ENCODE peak calls at places on chromosomes 7 and 10, in four cellular contexts. D, F, R and U are unnamed samples. For H3K79me2, the result is how much of the 10 kb centered on the place peaks cover.

GRCh38 chr7:100897111-100897608 is 1.5 kb upstream of the ACHE start:
- DNase-seq in D (peak), F (peak), R (peak), U (peak)

GRCh38 chr7:142357953-142358520 is 100.2 kb upstream of the PRSS58 start:
- DNase-seq in D (peak), F (peak), R (peak), U (peak)

GRCh38 chr10:14625210-14625621 is 149.5 kb downstream of the FAM107B start:
- DNase-seq in D (no peak), F (no peak), R (no peak), U (no peak)

GRCh38 chr7:39650676-39651075 is 27.3 kb downstream of the RALA start:
- DNase-seq in D (no peak), F (no peak), R (no peak), U (no peak)

GRCh38 chr7:105439174-105439893 is 50.6 kb upstream of the SRPK2 start:
- DNase-seq in D (no peak), F (peak), R (no peak), U (peak)

GRCh38 chr10:85978566-85979358 is 387.8 kb downstream of the GRID1 start:
- DNase-seq in D (no peak), F (no peak), R (peak), U (peak)

GRCh38 chr10:43708256-43708655 is 59.6 kb upstream of the ZNF32 start:
- DNase-seq in D (no peak), F (no peak), R (no peak), U (no peak)

GRCh38 chr7:83410989-83411591 is 237.8 kb downstream of the SEMA3E start:
- DNase-seq in D (no peak), F (peak), R (no peak), U (peak)

GRCh38 chr10:35194906-35195305 is 68.3 kb downstream of the CREM start:
- DNase-seq in D (no peak), F (no peak), R (no peak), U (peak)

GRCh38 chr10:71302874-71303568 is 16.0 kb upstream of the SLC29A3 start:
- DNase-seq in D (no peak), F (peak), R (no peak), U (no peak)

GRCh38 chr10:34294137-34294536 is 521.0 kb downstream of the PARD3 start:
- DNase-seq in D (no peak), F (peak), R (no peak), U (no peak)

GRCh38 chr7:37037286-37037685 is 313.0 kb upstream of the AOAH start:
- DNase-seq in D (no peak), F (no peak), R (no peak), U (no peak)

GRCh38 chr7:43905209-43905946 is 1.0 kb downstream of the URGCP start:
- DNase-seq in D (no peak), F (peak), R (peak), U (peak)

GRCh38 chr7:142385528-142386340 is 127.9 kb upstream of the PRSS58 start:
- DNase-seq in D (peak), F (peak), R (peak), U (peak)

GRCh38 chr7:68787586-68787985 is 810.7 kb upstream of the AUTS2 start:
- DNase-seq in D (no peak), F (no peak), R (no peak), U (no peak)

GRCh38 chr7:21089653-21090052 is 303.0 kb upstream of the SP8 start:
- DNase-seq in D (no peak), F (no peak), R (no peak), U (no peak)

GRCh38 chr7:121872831-121873764 is at the start of gene PTPRZ1:
- DNase-seq in D (peak), F (peak), R (peak), U (peak)

GRCh38 chr7:158979635-158980351 is 123.4 kb downstream of the DYNC2I1 start:
- DNase-seq in D (no peak), F (no peak), R (no peak), U (no peak)

GRCh38 chr10:10475812-10476211 is 541.9 kb upstream of the CELF2 start:
- DNase-seq in D (no peak), F (peak), R (peak), U (no peak)

GRCh38 chr10:110870823-110871235 is 899 bp upstream of the PDCD4 start:
- DNase-seq in D (no peak), F (peak), R (no peak), U (no peak)

GRCh38 chr10:28014651-28015050 is 15.8 kb upstream of the ODAD2 start:
- DNase-seq in D (no peak), F (no peak), R (no peak), U (no peak)

GRCh38 chr7:97844036-97844435 is 28.2 kb downstream of the ASNS start:
- DNase-seq in D (no peak), F (no peak), R (no peak), U (peak)

GRCh38 chr7:116999316-116999715 is 46.0 kb downstream of the ST7 start:
- DNase-seq in D (no peak), F (no peak), R (no peak), U (peak)

GRCh38 chr10:97196213-97197029 is 10.7 kb upstream of the SLIT1 start:
- DNase-seq in D (peak), F (peak), R (peak), U (no peak)

GRCh38 chr10:116748041-116748440 is 5.7 kb upstream of the HSPA12A start:
- DNase-seq in D (no peak), F (no peak), R (no peak), U (peak)

GRCh38 chr10:30413996-30414576 is 19.9 kb upstream of the MAP3K8 start:
- DNase-seq in D (no peak), F (peak), R (no peak), U (peak)

GRCh38 chr10:90136731-90137316 is 435.4 kb downstream of the KIF20B start:
- DNase-seq in D (peak), F (peak), R (peak), U (peak)

GRCh38 chr7:45890902-45891461 is 2.7 kb downstream of the IGFBP1 start:
- DNase-seq in D (no peak), F (peak), R (no peak), U (peak)

GRCh38 chr7:46948776-46949175 is 633.1 kb downstream of the TNS3 start:
- DNase-seq in D (no peak), F (no peak), R (no peak), U (no peak)

GRCh38 chr10:63700935-63701263 is 179.7 kb downstream of the REEP3 start:
- DNase-seq in D (no peak), F (no peak), R (no peak), U (no peak)

GRCh38 chr7:17651296-17651695 is 289.0 kb downstream of the SNX13 start:
- DNase-seq in D (no peak), F (no peak), R (no peak), U (no peak)

GRCh38 chr10:100019824-100020160 is 10.0 kb upstream of the DNMBP start:
- DNase-seq in D (no peak), F (peak), R (peak), U (no peak)

GRCh38 chr10:132860527-132860926 is 74.6 kb upstream of the NKX6-2 start:
- DNase-seq in D (peak), F (no peak), R (peak), U (no peak)

GRCh38 chr7:105098863-105099515 is 85.0 kb downstream of the KMT2E start:
- DNase-seq in D (no peak), F (no peak), R (no peak), U (peak)

GRCh38 chr10:79098596-79099015 is 29.8 kb downstream of the ZMIZ1 start:
- DNase-seq in D (no peak), F (no peak), R (no peak), U (no peak)
- H3K79me2 ChIP-seq in D (half or more), F (half or more), R (under half), U (half or more)

GRCh38 chr7:5428470-5429252 is 5.0 kb upstream of the TNRC18 start:
- DNase-seq in D (no peak), F (peak), R (no peak), U (peak)

GRCh38 chr7:5429253-5429856 is 5.7 kb upstream of the TNRC18 start:
- DNase-seq in D (peak), F (peak), R (peak), U (peak)

GRCh38 chr7:5431485-5432118 is 8.0 kb upstream of the TNRC18 start:
- DNase-seq in D (no peak), F (no peak), R (no peak), U (no peak)

GRCh38 chr7:5429857-5430611 is 6.4 kb upstream of the TNRC18 start:
- DNase-seq in D (no peak), F (peak), R (no peak), U (no peak)

DNA sequence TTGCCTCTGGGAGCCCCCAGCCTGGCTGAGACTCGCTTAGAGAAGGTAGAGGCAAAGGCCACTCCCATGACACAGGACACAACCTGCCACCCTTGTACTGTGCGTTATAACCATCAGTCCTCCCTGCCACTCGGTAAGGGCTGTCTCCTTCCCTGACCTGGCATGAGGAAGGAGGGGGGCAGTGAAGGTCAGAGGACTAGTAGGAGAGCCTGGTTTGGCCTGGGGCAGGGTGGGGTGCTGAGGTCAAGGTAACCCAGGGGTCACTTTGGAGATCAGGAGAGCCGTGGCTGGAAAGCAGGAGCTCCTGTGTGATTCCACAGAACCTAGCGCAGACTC is 6.9 kb upstream of the TNRC18 start:
- DNase-seq in D (no peak), F (no peak), R (no peak), U (no peak)
- H3K4ac ChIP-seq in D (no peak), F (no peak), R (no peak), U (peak)

GRCh38 chr10:21530168-21530567 is 3.9 kb upstream of the MLLT10 start:
- DNase-seq in D (no peak), F (no peak), R (no peak), U (no peak)
- H3K79me2 ChIP-seq in D (under half), F (under half), R (under half), U (under half)

DNA sequence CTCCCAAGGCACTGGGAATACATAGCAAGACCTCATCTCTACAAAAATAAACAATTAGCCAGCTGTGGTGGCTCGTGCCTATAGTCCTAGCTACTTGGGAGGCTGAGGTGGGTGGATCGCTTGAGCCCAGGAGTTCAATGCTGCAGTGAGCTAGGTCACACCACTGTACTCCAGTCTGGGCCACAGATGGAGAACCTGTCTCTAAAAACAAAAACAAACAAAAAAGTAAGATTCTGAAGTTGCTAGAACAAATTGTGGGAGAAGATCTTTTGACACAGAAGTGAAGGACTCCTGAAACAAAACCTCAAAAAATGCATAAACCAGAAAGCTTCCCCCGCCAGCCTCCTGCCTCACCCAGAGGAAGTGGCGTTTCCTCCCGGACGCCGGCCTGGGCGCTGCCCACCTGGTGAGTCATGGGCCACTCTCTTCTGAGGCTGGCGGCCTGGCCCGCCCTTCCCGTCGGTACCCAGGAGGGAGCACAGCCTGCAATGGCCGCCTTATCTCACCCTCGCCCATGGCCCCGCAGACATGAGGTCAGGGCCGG is 25.4 kb upstream of the ELN start:
- DNase-seq in D (no peak), F (no peak), R (no peak), U (peak)
- H3K4ac ChIP-seq in D (no peak), F (no peak), R (no peak), U (no peak)